ENCODE peak calls at places on chromosome 14, in five cellular contexts. F is HEK293T, Q is A549, T is IMR-90, R is HepG2. Y is an unnamed sample.

GRCh38 chr14:73272393-73272792 is 35.1 kb downstream of the PAPLN start:
- DNase-seq in Q (no peak), T (no peak), F (no peak), R (no peak), Y (no peak)

GRCh38 chr14:77904218-77904617 is 104.3 kb downstream of the ADCK1 start:
- DNase-seq in F (no peak), R (no peak), T (no peak), Q (no peak), Y (no peak)

GRCh38 chr14:105351410-105351809 is 36.9 kb downstream of the PACS2 start:
- DNase-seq in F (no peak), Q (no peak), T (no peak), R (no peak), Y (no peak)

GRCh38 chr14:23621932-23622495 is 14.2 kb upstream of the DHRS2 start:
- DNase-seq in R (no peak), T (no peak), Q (no peak), F (no peak), Y (no peak)

GRCh38 chr14:64213079-64213478 is 81.1 kb downstream of the ESR2 start:
- DNase-seq in T (peak), R (no peak), F (no peak), Q (no peak), Y (no peak)

GRCh38 chr14:100804558-100805309 is 21.2 kb upstream of the MEG3 start:
- DNase-seq in T (no peak), F (no peak), R (no peak), Q (no peak), Y (no peak)

GRCh38 chr14:54011001-54011400 is 54.4 kb upstream of the BMP4 start:
- DNase-seq in T (peak), R (no peak), Q (no peak), F (no peak), Y (no peak)

GRCh38 chr14:65565948-65566347 is 153.4 kb downstream of the FUT8 start:
- DNase-seq in T (no peak), Q (peak), R (no peak), F (no peak), Y (peak)

GRCh38 chr14:59215353-59215752 is 26.9 kb downstream of the DAAM1 start:
- DNase-seq in R (peak), T (peak), Q (no peak), F (no peak), Y (no peak)

GRCh38 chr14:79705126-79705894 is 506.0 kb downstream of the DIO2 start:
- DNase-seq in Q (no peak), F (no peak), T (no peak), R (no peak), Y (no peak)

GRCh38 chr14:20789230-20789813 is 8.3 kb downstream of the RNASE6 start:
- DNase-seq in R (no peak), F (no peak), Q (no peak), T (no peak), Y (no peak)

GRCh38 chr14:93005135-93005813 is 82.3 kb downstream of the CHGA start:
- DNase-seq in Q (no peak), R (no peak), T (no peak), F (no peak), Y (no peak)

GRCh38 chr14:34874386-34875030 is 652 bp downstream of the BAZ1A start:
- DNase-seq in R (peak), T (peak), F (peak), Q (peak), Y (no peak)

GRCh38 chr14:20623798-20624197 is 17.7 kb downstream of the OR6S1 start:
- DNase-seq in Q (peak), F (no peak), T (no peak), R (no peak), Y (no peak)

GRCh38 chr14:20684662-20685456 is 499 bp downstream of the RNASE4 start:
- DNase-seq in R (peak), Q (peak), T (peak), F (no peak), Y (no peak)

GRCh38 chr14:29410581-29410980 is 517.1 kb downstream of the PRKD1 start:
- DNase-seq in T (no peak), Q (no peak), F (no peak), R (no peak), Y (no peak)

GRCh38 chr14:98187302-98187701 is 1084.7 kb downstream of the BCL11B start:
- DNase-seq in Q (no peak), F (no peak), R (no peak), T (no peak), Y (no peak)

GRCh38 chr14:102544745-102545460 is 35.3 kb upstream of the ANKRD9 start:
- DNase-seq in T (no peak), Q (no peak), F (no peak), R (peak), Y (no peak)

GRCh38 chr14:93137864-93138263 is 22.1 kb upstream of the ITPK1 start:
- DNase-seq in Q (peak), F (peak), T (peak), R (peak), Y (no peak)

GRCh38 chr14:56357478-56357877 is 222.1 kb upstream of the TMEM260 start:
- DNase-seq in F (no peak), T (no peak), R (no peak), Q (no peak), Y (no peak)

GRCh38 chr14:106346534-106347290 is 820.3 kb downstream of the TMEM121 start:
- DNase-seq in Q (no peak), T (no peak), R (no peak), F (no peak), Y (no peak)

GRCh38 chr14:68692916-68693771 is 99.7 kb downstream of the ZFP36L1 start:
- DNase-seq in F (no peak), R (no peak), Q (no peak), T (peak), Y (no peak)

GRCh38 chr14:36161781-36162180 is 14.7 kb downstream of the PTCSC3 start:
- DNase-seq in T (no peak), R (no peak), F (no peak), Q (no peak), Y (no peak)

GRCh38 chr14:101028971-101029667 is 125.6 kb upstream of the RTL1 start:
- DNase-seq in R (no peak), F (no peak), T (no peak), Q (no peak), Y (no peak)

GRCh38 chr14:96705422-96706092 is 91.6 kb upstream of the VRK1 start:
- DNase-seq in T (no peak), R (no peak), Q (no peak), F (no peak), Y (no peak)

GRCh38 chr14:95480109-95480886 is 36.2 kb downstream of the SYNE3 start:
- DNase-seq in T (peak), Q (no peak), R (no peak), F (no peak), Y (no peak)

GRCh38 chr14:95321693-95322455 is 2.2 kb upstream of the CLMN start:
- DNase-seq in F (no peak), Q (no peak), T (no peak), R (no peak), Y (no peak)

GRCh38 chr14:96408608-96409007 is 16.7 kb downstream of the AK7 start:
- DNase-seq in T (no peak), R (no peak), F (no peak), Q (no peak), Y (no peak)

GRCh38 chr14:100875126-100875525 is 28.4 kb downstream of the RTL1 start:
- DNase-seq in R (no peak), T (no peak), F (no peak), Q (no peak), Y (no peak)

GRCh38 chr14:51160871-51161270 is 66.0 kb upstream of the TRIM9 start:
- DNase-seq in F (no peak), T (no peak), R (no peak), Q (no peak), Y (no peak)

GRCh38 chr14:34227834-34228662 is 234.0 kb downstream of the SPTSSA start:
- DNase-seq in F (peak), T (peak), R (peak), Q (peak), Y (no peak)

GRCh38 chr14:55756078-55756477 is 176.1 kb downstream of the KTN1 start:
- DNase-seq in T (no peak), F (no peak), R (no peak), Q (no peak), Y (no peak)

GRCh38 chr14:31070431-31070830 is 44.3 kb upstream of the STRN3 start:
- DNase-seq in Q (no peak), F (no peak), R (no peak), T (peak), Y (no peak)
- TF ChIP-seq BHLHE40 in Q (no peak), F (no peak), R (no peak), T (no peak), Y (no peak)

DNA sequence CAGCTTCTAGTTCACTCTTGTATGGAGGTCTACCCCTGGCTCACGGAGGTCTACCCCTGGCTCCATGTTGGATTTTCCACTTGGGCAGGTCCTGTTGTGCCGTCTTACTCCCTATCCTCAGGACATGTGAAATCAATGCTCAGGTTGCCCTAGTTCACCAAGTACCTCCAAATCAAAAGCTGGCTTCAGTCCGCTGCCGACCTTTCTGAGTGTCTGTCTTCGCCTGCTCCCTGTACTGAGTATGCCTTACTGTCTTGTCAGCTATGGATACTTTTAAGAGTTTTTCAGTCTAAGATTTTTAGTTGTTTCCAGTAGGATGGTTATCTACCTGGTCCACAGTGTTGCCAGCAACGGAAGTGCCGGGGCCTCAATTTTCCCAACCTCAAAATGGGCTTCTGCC is 40.1 kb upstream of the BCL11B start:
- DNase-seq in T (no peak), Q (no peak), R (no peak), F (no peak), Y (no peak)
- TF ChIP-seq BHLHE40 in T (no peak), Q (no peak), R (no peak), F (no peak), Y (no peak)

DNA sequence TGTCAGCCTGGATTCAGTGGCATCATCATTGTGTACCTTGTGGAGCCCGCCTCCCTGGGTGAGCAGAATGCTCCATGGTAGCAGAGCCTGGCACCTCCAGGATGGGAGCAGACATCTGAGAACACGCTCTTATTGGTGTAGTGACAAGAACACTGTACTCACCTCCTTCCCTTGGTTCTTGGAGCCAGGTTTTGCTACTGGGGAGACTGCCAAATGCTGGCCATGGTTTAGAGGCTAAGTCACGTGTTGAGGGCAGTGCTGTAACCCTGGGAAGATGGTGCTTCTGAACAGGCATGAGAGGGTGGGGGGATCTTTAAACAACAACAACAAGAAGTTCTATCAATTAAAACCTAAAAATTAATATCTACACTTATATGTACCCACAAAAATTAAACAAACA is 47.6 kb upstream of the ASPG start:
- DNase-seq in T (no peak), R (no peak), F (no peak), Q (no peak), Y (no peak)
- TF ChIP-seq BHLHE40 in T (no peak), R (no peak), F (no peak), Q (no peak), Y (no peak)

DNA sequence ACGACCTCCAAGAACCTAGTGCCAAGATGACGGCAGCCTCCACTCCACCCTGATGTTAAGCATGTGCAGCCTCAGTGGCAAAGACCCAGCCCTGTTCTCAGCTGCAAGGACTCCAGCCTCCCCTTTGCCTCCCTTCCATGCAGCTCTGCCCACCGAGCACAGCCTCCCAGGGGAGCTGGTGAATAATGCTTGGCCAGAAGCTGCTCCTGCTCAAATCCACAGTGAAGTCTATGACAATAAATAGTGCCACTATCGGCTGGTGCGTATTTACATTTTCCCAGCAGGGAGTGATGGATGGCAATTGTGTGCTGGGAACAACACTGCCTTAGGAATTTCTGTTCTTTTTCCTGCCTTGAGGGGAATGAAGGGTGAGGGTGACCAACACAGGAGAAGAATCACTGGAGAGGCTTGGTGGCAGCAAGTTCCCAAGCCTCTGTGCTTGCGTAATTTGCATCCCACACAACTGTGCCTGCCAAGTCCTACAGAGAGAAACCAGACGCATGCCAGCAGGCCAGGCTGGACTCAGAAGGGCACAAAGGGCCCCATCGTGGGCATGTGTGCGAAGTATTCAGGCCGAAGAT is 29.9 kb upstream of the TC2N start:
- DNase-seq in R (no peak), T (peak), F (no peak), Q (peak), Y (no peak)
- TF ChIP-seq BHLHE40 in R (no peak), T (peak), F (no peak), Q (no peak), Y (no peak)

Y was measured in GM12878.